ENCODE peak calls at places on chromosomes 12 and 14, in six cellular contexts. G is A549, Y is endothelial cell of umbilical vein, U is HepG2, F is K562, R is H1. W is an unnamed sample.

GRCh38 chr12:4829161-4829792 is 80.4 kb upstream of the KCNA1 start:
- DNase-seq in U (no peak), R (no peak), G (no peak), F (no peak), Y (no peak), W (no peak)

GRCh38 chr14:75522224-75522764 is at the start of gene BATF:
- DNase-seq in U (no peak), G (no peak), F (no peak), Y (no peak), R (no peak), W (no peak)

GRCh38 chr12:100539209-100539608 is 34.3 kb upstream of the GAS2L3 start:
- DNase-seq in F (no peak), U (no peak), R (no peak), G (peak), Y (peak), W (peak)

GRCh38 chr12:96375841-96376249 is 24.4 kb downstream of the CDK17 start:
- DNase-seq in R (no peak), Y (peak), G (no peak), F (no peak), U (no peak), W (no peak)

GRCh38 chr12:13307143-13307831 is 110.8 kb downstream of the EMP1 start:
- DNase-seq in R (no peak), G (no peak), U (no peak), Y (no peak), F (no peak), W (no peak)

GRCh38 chr12:3753549-3754284 is 808 bp upstream of the CRACR2A start:
- DNase-seq in R (no peak), G (no peak), Y (no peak), U (no peak), F (no peak), W (no peak)

GRCh38 chr14:94961761-94962575 is 192.1 kb upstream of the GSC start:
- DNase-seq in U (no peak), Y (no peak), G (no peak), F (no peak), R (no peak), W (no peak)

GRCh38 chr12:100823988-100824387 is 29.4 kb downstream of the ANO4 start:
- DNase-seq in U (no peak), R (no peak), G (no peak), F (no peak), Y (no peak), W (no peak)

GRCh38 chr12:25829192-25829591 is 129.3 kb upstream of the RASSF8 start:
- DNase-seq in Y (peak), F (no peak), R (no peak), G (peak), U (no peak), W (no peak)

GRCh38 chr14:95389471-95390011 is 69.8 kb upstream of the CLMN start:
- DNase-seq in U (no peak), Y (no peak), G (no peak), F (no peak), R (no peak), W (no peak)

GRCh38 chr12:127008758-127009403 is 1258.1 kb upstream of the TMEM132C start:
- DNase-seq in U (no peak), R (no peak), Y (no peak), F (no peak), G (no peak), W (no peak)

GRCh38 chr14:99249389-99249788 is 22.6 kb downstream of the BCL11B start:
- DNase-seq in Y (no peak), F (no peak), U (no peak), R (no peak), G (no peak), W (no peak)

GRCh38 chr12:49131973-49132461 is 822 bp upstream of the TUBA1B start:
- DNase-seq in F (no peak), R (no peak), Y (peak), U (no peak), G (no peak), W (no peak)

GRCh38 chr12:50659260-50659659 is 104.6 kb upstream of the ATF1 start:
- DNase-seq in R (no peak), U (peak), G (no peak), Y (no peak), F (no peak), W (no peak)

GRCh38 chr14:95523051-95523817 is 6.8 kb upstream of the SYNE3 start:
- DNase-seq in U (peak), F (no peak), R (no peak), Y (no peak), G (no peak), W (no peak)

GRCh38 chr12:81992461-81992860 is 233.3 kb upstream of the PPFIA2 start:
- DNase-seq in Y (peak), U (no peak), F (no peak), G (peak), R (peak), W (peak)

GRCh38 chr12:45878630-45879255 is 111.6 kb downstream of the SCAF11 start:
- DNase-seq in R (no peak), G (peak), U (no peak), Y (peak), F (no peak), W (no peak)

GRCh38 chr14:64210211-64210610 is 84.0 kb downstream of the ESR2 start:
- DNase-seq in F (no peak), G (no peak), U (no peak), R (no peak), Y (no peak), W (no peak)

GRCh38 chr12:66668311-66668710 is 10.6 kb downstream of the GRIP1 start:
- DNase-seq in G (no peak), F (no peak), R (no peak), Y (peak), U (no peak), W (no peak)

GRCh38 chr14:55294603-55295002 is 23.4 kb downstream of the FBXO34 start:
- DNase-seq in Y (no peak), R (no peak), G (no peak), U (no peak), F (no peak), W (no peak)

GRCh38 chr12:48279096-48279495 is 71.6 kb downstream of the ZNF641 start:
- DNase-seq in U (no peak), F (no peak), G (no peak), R (no peak), Y (no peak), W (no peak)

GRCh38 chr14:68188174-68188573 is 368.6 kb downstream of the RAD51B start:
- DNase-seq in Y (no peak), R (no peak), U (no peak), G (no peak), F (no peak), W (no peak)

GRCh38 chr12:109513977-109514376 is 36.5 kb downstream of the UBE3B start:
- DNase-seq in U (no peak), G (no peak), Y (no peak), R (no peak), F (no peak), W (no peak)

GRCh38 chr14:75310295-75311059 is 31.8 kb downstream of the FOS start:
- DNase-seq in U (no peak), R (peak), G (peak), Y (peak), F (no peak), W (peak)

GRCh38 chr12:132848521-132848920 is 19.9 kb upstream of the GOLGA3 start:
- DNase-seq in Y (no peak), F (no peak), U (no peak), R (no peak), G (no peak), W (no peak)

GRCh38 chr14:106690333-106690891 is 1164.0 kb downstream of the TMEM121 start:
- DNase-seq in Y (no peak), U (no peak), G (no peak), F (no peak), R (no peak), W (no peak)

GRCh38 chr14:41285193-41285748 is 321.4 kb upstream of the LRFN5 start:
- DNase-seq in R (no peak), U (peak), Y (no peak), G (peak), F (no peak), W (peak)

GRCh38 chr12:109188108-109188712 is 71.8 kb downstream of the ACACB start:
- DNase-seq in Y (no peak), G (no peak), R (no peak), U (no peak), F (no peak), W (no peak)

GRCh38 chr12:53696655-53697321 is 20.9 kb upstream of the ATP5MC2 start:
- DNase-seq in R (no peak), Y (no peak), F (no peak), U (no peak), G (no peak), W (no peak)

DNA sequence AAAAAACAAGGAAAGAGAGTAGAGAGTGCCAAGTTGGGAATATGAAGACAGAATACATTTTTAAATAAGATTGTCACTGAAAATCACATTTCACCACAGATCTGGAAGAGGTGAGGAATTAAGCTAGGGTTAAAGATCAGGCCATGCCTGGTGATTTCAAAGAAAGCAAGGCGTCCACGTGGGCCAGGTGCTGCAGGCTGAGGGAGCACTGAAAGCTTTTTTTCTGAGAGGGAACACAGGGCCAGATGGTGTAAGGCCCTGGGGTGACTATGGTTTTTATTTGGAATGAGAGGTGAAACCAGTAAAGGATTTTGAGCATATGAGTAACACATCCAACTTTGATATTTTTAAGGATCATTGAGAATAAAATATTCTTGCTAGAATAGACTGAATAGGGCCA is 20.9 kb downstream of the SYT1 start:
- DNase-seq in R (no peak), U (no peak), G (no peak), F (no peak), Y (no peak), W (peak)
- TF ChIP-seq JUN in R (no peak), U (no peak), G (no peak), F (no peak), Y (no peak), W (no peak)

GRCh38 chr12:80861636-80862378 is 75.9 kb downstream of the LIN7A start:
- DNase-seq in R (no peak), G (no peak), U (no peak), Y (no peak), F (no peak), W (no peak)
- TF ChIP-seq JUN in R (no peak), G (no peak), U (no peak), Y (no peak), F (no peak), W (no peak)

DNA sequence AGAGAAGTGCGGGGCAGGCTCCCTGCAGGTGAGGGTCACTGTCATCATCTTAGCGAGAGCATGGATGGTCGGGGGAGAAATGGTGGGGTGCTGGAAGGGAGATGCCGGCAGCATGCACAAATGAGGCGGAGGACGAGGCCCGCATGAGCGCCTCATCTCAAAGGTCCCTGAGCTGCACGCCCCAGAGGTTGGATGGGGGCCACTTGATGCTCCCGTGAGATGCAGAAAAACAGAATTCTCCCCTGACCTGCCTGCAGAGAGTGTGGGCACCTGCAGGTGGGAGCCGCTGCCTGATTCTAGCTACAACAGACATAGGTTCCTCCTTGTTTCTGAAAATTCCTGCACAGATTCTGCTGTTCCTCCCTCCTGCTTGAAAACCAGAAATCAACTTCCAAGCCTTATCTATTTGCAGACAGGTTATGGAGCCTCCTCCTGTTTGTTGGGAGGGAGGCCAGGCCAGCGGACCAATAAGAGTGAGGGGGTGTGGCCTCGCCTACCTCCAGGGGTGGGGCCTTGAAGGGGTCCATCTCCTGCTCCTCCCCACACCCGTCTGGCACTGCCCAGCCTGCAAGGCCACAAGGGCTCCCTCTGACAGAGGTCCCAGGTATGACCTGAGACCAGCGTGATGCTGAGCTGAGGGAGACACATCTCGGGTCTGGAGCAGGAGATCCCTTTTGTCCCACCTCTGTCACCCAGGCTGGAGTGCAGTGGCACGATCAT is 67.2 kb downstream of the KDM2B start:
- DNase-seq in U (peak), Y (no peak), F (peak), G (peak), R (peak), W (peak)
- TF ChIP-seq JUN in U (no peak), Y (no peak), F (no peak), G (no peak), R (no peak), W (no peak)

GRCh38 chr12:18951219-18951618 is 178.3 kb upstream of the PLEKHA5 start:
- DNase-seq in F (no peak), R (no peak), U (no peak), G (no peak), Y (no peak), W (no peak)

DNA sequence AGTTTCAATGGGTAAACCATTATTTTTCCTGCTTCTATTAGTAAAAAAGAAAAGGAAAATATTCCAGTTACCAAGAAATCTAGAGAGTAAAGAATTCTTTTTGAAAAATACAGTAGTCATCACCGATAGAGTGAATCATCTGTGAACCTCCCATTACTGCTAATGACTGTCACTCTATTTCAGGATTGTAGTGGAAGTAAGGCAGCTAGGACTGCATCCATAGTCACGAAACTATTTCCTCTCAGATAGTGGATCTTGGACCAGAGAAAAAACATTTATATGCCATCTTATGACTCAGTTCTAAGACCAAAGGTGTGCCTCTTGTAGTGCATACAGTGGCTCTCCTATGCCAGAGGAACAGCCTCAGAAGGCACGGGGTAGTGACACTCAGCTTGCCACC is 173.9 kb upstream of the PLEKHA5 start:
- DNase-seq in G (no peak), U (no peak), R (no peak), F (no peak), Y (no peak), W (no peak)
- TF ChIP-seq JUN in G (no peak), U (no peak), R (no peak), F (no peak), Y (no peak), W (no peak)

DNA sequence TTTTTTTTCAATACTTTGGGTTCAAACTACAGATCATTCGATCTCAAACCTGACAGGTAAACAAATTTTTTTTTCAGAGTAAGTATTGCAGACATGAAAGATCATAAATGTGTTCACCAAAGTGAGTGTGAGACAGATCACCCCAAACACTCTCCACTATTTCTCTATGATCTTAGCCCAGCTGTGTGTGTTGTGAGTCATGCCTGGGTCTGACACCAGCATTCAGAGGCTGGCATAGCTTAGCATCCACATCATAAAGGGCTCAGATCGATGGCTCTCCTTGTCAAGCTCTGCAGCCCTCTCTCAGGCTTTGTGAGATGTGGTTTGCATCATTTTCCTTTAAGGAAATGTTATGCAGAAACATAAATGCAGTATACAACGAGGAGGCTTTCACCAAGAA is 164.9 kb downstream of the ETV6 start:
- DNase-seq in U (peak), Y (peak), G (no peak), R (no peak), F (no peak), W (no peak)
- TF ChIP-seq JUN in U (no peak), Y (peak), G (no peak), R (no peak), F (no peak), W (no peak)

GRCh38 chr12:42756841-42757661 is 167.5 kb upstream of the PRICKLE1 start:
- DNase-seq in U (no peak), Y (peak), R (peak), G (peak), F (no peak), W (peak)
- TF ChIP-seq JUN in U (no peak), Y (no peak), R (peak), G (peak), F (no peak), W (no peak)

GRCh38 chr12:122838841-122839240 is 3.6 kb downstream of the HIP1R start:
- DNase-seq in R (no peak), U (no peak), G (no peak), F (no peak), Y (no peak), W (no peak)

GRCh38 chr12:122839907-122840554 is 4.8 kb downstream of the HIP1R start:
- DNase-seq in U (no peak), R (no peak), G (no peak), F (no peak), Y (no peak), W (no peak)

GRCh38 chr12:122842505-122843405 is 7.5 kb downstream of the HIP1R start:
- DNase-seq in F (no peak), G (no peak), U (no peak), Y (peak), R (no peak), W (no peak)

GRCh38 chr12:122841544-122842321 is 6.5 kb downstream of the HIP1R start:
- DNase-seq in U (peak), F (no peak), G (no peak), Y (no peak), R (no peak), W (no peak)

GRCh38 chr12:122840580-122841513 is 5.6 kb downstream of the HIP1R start:
- DNase-seq in G (no peak), U (no peak), Y (no peak), F (no peak), R (no peak), W (peak)
- TF ChIP-seq JUN in G (no peak), U (no peak), Y (no peak), F (no peak), R (no peak), W (no peak)

GRCh38 chr14:51873221-51873893 is 12.9 kb downstream of the GNG2 start:
- DNase-seq in R (no peak), F (no peak), Y (peak), G (peak), U (no peak), W (no peak)
- TF ChIP-seq JUN in R (no peak), F (no peak), Y (peak), G (no peak), U (no peak), W (no peak)

GRCh38 chr14:100577986-100578431 is 9.2 kb downstream of the BEGAIN start:
- DNase-seq in R (no peak), F (no peak), Y (no peak), U (no peak), G (no peak), W (peak)

GRCh38 chr14:100575266-100575995 is 11.8 kb downstream of the BEGAIN start:
- DNase-seq in R (no peak), Y (no peak), G (no peak), U (no peak), F (no peak), W (no peak)

GRCh38 chr14:100574642-100575031 is 12.6 kb downstream of the BEGAIN start:
- DNase-seq in F (no peak), G (no peak), R (no peak), Y (no peak), U (no peak), W (no peak)

GRCh38 chr14:100577321-100577985 is 9.8 kb downstream of the BEGAIN start:
- DNase-seq in G (no peak), R (no peak), U (no peak), Y (no peak), F (no peak), W (peak)

DNA sequence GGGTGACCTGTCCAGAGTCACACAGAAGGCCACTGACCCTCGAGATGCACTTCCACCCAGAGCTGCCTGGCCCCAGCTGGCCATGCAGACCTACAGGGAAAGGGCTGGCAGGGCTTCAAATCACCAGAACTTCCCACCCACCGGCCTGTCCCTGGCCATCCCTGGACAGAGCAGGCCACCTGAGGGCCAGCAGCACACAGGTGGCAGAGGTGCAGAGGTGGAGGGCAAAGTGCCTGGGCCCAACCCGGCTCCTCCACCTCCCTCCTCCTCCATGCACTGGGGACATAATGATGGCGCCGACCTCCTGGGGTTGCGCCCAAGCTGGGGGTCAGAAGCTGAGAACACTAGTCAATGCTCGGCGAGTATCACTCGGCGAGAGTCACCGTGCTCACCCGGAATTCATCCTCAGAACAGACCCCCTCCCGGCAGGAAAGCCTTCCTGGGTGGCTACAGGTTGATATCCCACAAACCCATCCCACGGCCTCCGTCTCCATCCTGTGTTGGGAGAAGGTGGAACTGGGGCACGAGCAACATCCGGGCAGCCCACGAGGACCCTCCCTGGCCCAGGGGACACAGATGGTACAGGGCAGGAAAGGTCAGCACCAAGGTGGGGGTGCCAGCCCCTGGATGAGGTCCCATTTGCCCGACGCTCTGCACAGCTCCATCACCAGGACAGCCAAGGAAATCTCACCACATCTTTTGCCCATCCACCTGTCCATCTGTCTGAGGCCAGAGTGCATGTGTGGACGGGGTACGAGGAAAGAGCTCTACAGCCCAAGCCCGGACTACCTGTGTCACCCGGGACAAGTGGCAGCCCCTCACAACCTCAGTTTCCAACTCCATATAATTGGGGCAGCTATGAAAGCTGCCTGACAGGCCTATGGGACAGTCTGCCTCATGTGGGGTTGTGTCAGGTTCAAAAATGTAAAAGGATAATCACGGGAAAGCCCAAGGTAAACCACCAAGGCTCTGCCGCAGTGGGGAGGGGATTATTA is 10.8 kb downstream of the BEGAIN start:
- DNase-seq in U (no peak), Y (no peak), R (no peak), F (no peak), G (no peak), W (peak)
- TF ChIP-seq JUN in U (no peak), Y (no peak), R (no peak), F (no peak), G (no peak), W (no peak)